ENCODE peak calls at places on chromosomes 7 and 10, in four cellular contexts. R, F, H and P are unnamed samples.

GRCh38 chr7:22565315-22565811 is 65.4 kb upstream of the STEAP1B start:
- DNase-seq in R (no peak), F (no peak), H (no peak), P (no peak)

GRCh38 chr7:87316846-87317545 is 28.5 kb upstream of the CROT start:
- DNase-seq in F (no peak), H (no peak), R (no peak), P (no peak)

GRCh38 chr7:22351878-22352277 is 5.1 kb downstream of the RAPGEF5 start:
- DNase-seq in F (no peak), R (no peak), H (no peak), P (no peak)

GRCh38 chr10:121087129-121087528 is 236.0 kb downstream of the WDR11 start:
- DNase-seq in R (peak; percentile 79), H (no peak), F (no peak), P (no peak)

GRCh38 chr7:36967387-36967786 is 243.1 kb upstream of the AOAH start:
- DNase-seq in R (peak; percentile 84), H (peak; percentile 36), F (no peak), P (no peak)

GRCh38 chr7:35846816-35847412 is 46.1 kb downstream of the SEPTIN7 start:
- DNase-seq in H (no peak), F (no peak), R (no peak), P (no peak)

GRCh38 chr7:98341106-98341505 is 59.6 kb downstream of the BRI3 start:
- DNase-seq in F (no peak), R (no peak), H (no peak), P (no peak)

GRCh38 chr10:113854019-113854756 is at the start of the genes DCLRE1A and NHLRC2:
- DNase-seq in R (peak; percentile 94), F (peak; percentile 50), H (peak; percentile 85), P (peak; percentile 73)

GRCh38 chr10:89478739-89479116 is 56.7 kb downstream of the SLC16A12 start:
- DNase-seq in H (no peak), F (no peak), R (no peak), P (no peak)

GRCh38 chr10:114541081-114541833 is 116.8 kb downstream of the ABLIM1 start:
- DNase-seq in R (no peak), F (peak; percentile 82), H (no peak), P (peak; percentile 94)